ENCODE peak calls at places on chromosomes 7 and 10, in six cellular contexts. One of them, this sample, is unnamed.

GRCh38 chr7:151207796-151208195 is 2.5 kb downstream of the H2BK1 start:
- DNase-seq in H9: no peak
- DNase-seq in mesendoderm: no peak
- DNase-seq in neuronal stem cell: no peak
- DNase-seq in H1: no peak
- DNase-seq in IMR-90: no peak
- DNase-seq in this sample: no peak

GRCh38 chr7:23971031-23971430 is 261.0 kb downstream of the STK31 start:
- DNase-seq in IMR-90: no peak
- DNase-seq in H1: no peak
- DNase-seq in H9: no peak
- DNase-seq in mesendoderm: no peak
- DNase-seq in neuronal stem cell: no peak
- DNase-seq in this sample: no peak

GRCh38 chr7:38881015-38881414 is 28.0 kb downstream of the VPS41 start:
- DNase-seq in H1: no peak
- DNase-seq in IMR-90: no peak
- DNase-seq in H9: peak
- DNase-seq in mesendoderm: peak
- DNase-seq in neuronal stem cell: no peak
- DNase-seq in this sample: no peak

GRCh38 chr7:99596408-99596955 is 1.6 kb upstream of the TMEM225B start:
- DNase-seq in mesendoderm: no peak
- DNase-seq in IMR-90: no peak
- DNase-seq in H9: no peak
- DNase-seq in neuronal stem cell: no peak
- DNase-seq in H1: no peak
- DNase-seq in this sample: no peak

GRCh38 chr7:77893813-77894212 is 95.2 kb downstream of the PHTF2 start:
- DNase-seq in neuronal stem cell: no peak
- DNase-seq in IMR-90: no peak
- DNase-seq in mesendoderm: no peak
- DNase-seq in H1: no peak
- DNase-seq in H9: no peak
- DNase-seq in this sample: no peak

GRCh38 chr7:27151945-27152815 is at the start of gene HOXA3:
- DNase-seq in IMR-90: peak
- DNase-seq in H9: no peak
- DNase-seq in neuronal stem cell: no peak
- DNase-seq in H1: no peak
- DNase-seq in mesendoderm: no peak
- DNase-seq in this sample: peak

GRCh38 chr10:33612551-33612950 is 278.1 kb upstream of the NRP1 start:
- DNase-seq in IMR-90: peak
- DNase-seq in H1: no peak
- DNase-seq in H9: no peak
- DNase-seq in neuronal stem cell: no peak
- DNase-seq in mesendoderm: no peak
- DNase-seq in this sample: peak

GRCh38 chr7:157548691-157549265 is 212.0 kb downstream of the DNAJB6 start:
- DNase-seq in neuronal stem cell: no peak
- DNase-seq in mesendoderm: no peak
- DNase-seq in H9: no peak
- DNase-seq in IMR-90: no peak
- DNase-seq in H1: no peak
- DNase-seq in this sample: no peak

GRCh38 chr7:35255417-35255798 is 1.5 kb upstream of the TBX20 start:
- DNase-seq in H1: no peak
- DNase-seq in H9: peak
- DNase-seq in mesendoderm: peak
- DNase-seq in neuronal stem cell: no peak
- DNase-seq in IMR-90: no peak
- DNase-seq in this sample: no peak

GRCh38 chr7:127437772-127438330 is 45.3 kb upstream of the ZNF800 start:
- DNase-seq in IMR-90: peak
- DNase-seq in neuronal stem cell: no peak
- DNase-seq in mesendoderm: peak
- DNase-seq in H9: no peak
- DNase-seq in H1: no peak
- DNase-seq in this sample: peak

GRCh38 chr10:31186225-31187010 is 132.6 kb upstream of the ZEB1 start:
- DNase-seq in H1: no peak
- DNase-seq in IMR-90: no peak
- DNase-seq in H9: peak
- DNase-seq in neuronal stem cell: peak
- DNase-seq in mesendoderm: peak
- DNase-seq in this sample: no peak

GRCh38 chr10:69389827-69390490 is 26.8 kb downstream of the TACR2 start:
- DNase-seq in IMR-90: peak
- DNase-seq in neuronal stem cell: no peak
- DNase-seq in H1: no peak
- DNase-seq in H9: peak
- DNase-seq in mesendoderm: peak
- DNase-seq in this sample: no peak

GRCh38 chr7:117220836-117221235 is 102.0 kb downstream of the WNT2 start:
- DNase-seq in H1: no peak
- DNase-seq in IMR-90: no peak
- DNase-seq in neuronal stem cell: no peak
- DNase-seq in H9: peak
- DNase-seq in mesendoderm: peak
- DNase-seq in this sample: no peak

GRCh38 chr10:74681917-74682627 is 144.3 kb upstream of the KAT6B start:
- DNase-seq in H9: no peak
- DNase-seq in neuronal stem cell: no peak
- DNase-seq in mesendoderm: no peak
- DNase-seq in H1: no peak
- DNase-seq in IMR-90: peak
- DNase-seq in this sample: no peak

GRCh38 chr7:55504093-55504859 is 68.0 kb downstream of the VOPP1 start:
- DNase-seq in neuronal stem cell: no peak
- DNase-seq in H1: no peak
- DNase-seq in IMR-90: peak
- DNase-seq in mesendoderm: peak
- DNase-seq in H9: no peak
- DNase-seq in this sample: peak

GRCh38 chr7:83749495-83749894 is 100.6 kb upstream of the SEMA3E start:
- DNase-seq in IMR-90: no peak
- DNase-seq in H1: no peak
- DNase-seq in mesendoderm: no peak
- DNase-seq in neuronal stem cell: no peak
- DNase-seq in H9: no peak
- DNase-seq in this sample: no peak

GRCh38 chr10:133388265-133388972 is 5.5 kb upstream of the MTG1 start:
- DNase-seq in IMR-90: no peak
- DNase-seq in H1: no peak
- DNase-seq in mesendoderm: no peak
- DNase-seq in neuronal stem cell: no peak
- DNase-seq in H9: peak
- DNase-seq in this sample: no peak

DNA sequence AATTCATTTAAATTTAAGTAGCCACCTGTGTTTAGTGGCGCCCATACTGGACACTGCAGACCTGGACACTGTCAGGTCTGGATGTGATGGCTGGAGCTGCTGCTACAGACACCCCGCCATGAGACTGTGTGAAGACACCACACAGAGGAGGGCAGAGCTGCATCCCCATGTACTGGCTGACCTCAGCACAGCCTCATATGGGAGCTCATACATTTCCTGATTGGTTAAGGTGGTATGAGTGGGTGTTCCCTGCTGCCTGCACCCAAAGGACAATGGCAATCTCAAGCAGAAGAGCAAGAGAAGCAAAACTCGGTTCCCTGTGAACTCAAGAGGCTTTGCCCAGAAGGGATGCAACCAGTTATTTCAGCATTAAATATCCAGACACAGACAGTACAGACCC is 60.0 kb downstream of the DLG5 start:
- DNase-seq in neuronal stem cell: no peak
- DNase-seq in H1: no peak
- DNase-seq in mesendoderm: no peak
- DNase-seq in H9: no peak
- DNase-seq in IMR-90: no peak
- DNase-seq in this sample: no peak
- H2BK120ac ChIP-seq in neuronal stem cell: no peak
- H2BK120ac ChIP-seq in H1: no peak
- H2BK120ac ChIP-seq in mesendoderm: no peak
- H2BK120ac ChIP-seq in H9: no peak
- H2BK120ac ChIP-seq in IMR-90: no peak
- H2BK120ac ChIP-seq in this sample: no peak

DNA sequence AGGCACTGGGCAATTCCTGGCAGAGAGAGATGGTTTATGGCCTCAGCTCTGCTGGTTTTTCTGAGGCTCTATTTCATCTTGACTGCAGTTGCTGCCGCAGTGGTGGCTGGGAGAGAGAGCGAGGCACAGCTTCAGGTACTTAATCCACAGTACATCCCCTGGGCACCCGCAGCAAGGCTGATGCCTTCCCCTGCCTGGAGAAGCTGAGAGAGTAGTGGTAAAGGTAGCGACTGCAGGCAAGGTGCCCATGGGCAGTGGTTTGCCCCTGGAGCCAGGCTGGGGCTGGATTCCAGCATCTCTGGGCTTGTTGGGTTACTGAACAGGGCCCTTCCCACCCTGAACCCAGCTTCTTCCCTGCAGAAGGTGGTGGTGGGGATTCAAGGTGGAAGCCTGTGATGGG is 324.7 kb downstream of the RPS24 start:
- DNase-seq in IMR-90: no peak
- DNase-seq in H1: no peak
- DNase-seq in H9: no peak
- DNase-seq in neuronal stem cell: no peak
- DNase-seq in mesendoderm: no peak
- DNase-seq in this sample: no peak
- H4K8ac ChIP-seq in IMR-90: no peak
- H4K8ac ChIP-seq in H1: no peak
- H4K8ac ChIP-seq in H9: no peak
- H4K8ac ChIP-seq in neuronal stem cell: no peak
- H4K8ac ChIP-seq in mesendoderm: no peak
- H4K8ac ChIP-seq in this sample: no peak

GRCh38 chr10:59970396-59971368 is 64.3 kb upstream of the CCDC6 start:
- DNase-seq in H9: peak
- DNase-seq in mesendoderm: peak
- DNase-seq in H1: no peak
- DNase-seq in IMR-90: no peak
- DNase-seq in neuronal stem cell: no peak
- DNase-seq in this sample: no peak
- H2BK120ac ChIP-seq in H9: no peak
- H2BK120ac ChIP-seq in mesendoderm: no peak
- H2BK120ac ChIP-seq in H1: no peak
- H2BK120ac ChIP-seq in IMR-90: no peak
- H2BK120ac ChIP-seq in neuronal stem cell: no peak
- H2BK120ac ChIP-seq in this sample: no peak

DNA sequence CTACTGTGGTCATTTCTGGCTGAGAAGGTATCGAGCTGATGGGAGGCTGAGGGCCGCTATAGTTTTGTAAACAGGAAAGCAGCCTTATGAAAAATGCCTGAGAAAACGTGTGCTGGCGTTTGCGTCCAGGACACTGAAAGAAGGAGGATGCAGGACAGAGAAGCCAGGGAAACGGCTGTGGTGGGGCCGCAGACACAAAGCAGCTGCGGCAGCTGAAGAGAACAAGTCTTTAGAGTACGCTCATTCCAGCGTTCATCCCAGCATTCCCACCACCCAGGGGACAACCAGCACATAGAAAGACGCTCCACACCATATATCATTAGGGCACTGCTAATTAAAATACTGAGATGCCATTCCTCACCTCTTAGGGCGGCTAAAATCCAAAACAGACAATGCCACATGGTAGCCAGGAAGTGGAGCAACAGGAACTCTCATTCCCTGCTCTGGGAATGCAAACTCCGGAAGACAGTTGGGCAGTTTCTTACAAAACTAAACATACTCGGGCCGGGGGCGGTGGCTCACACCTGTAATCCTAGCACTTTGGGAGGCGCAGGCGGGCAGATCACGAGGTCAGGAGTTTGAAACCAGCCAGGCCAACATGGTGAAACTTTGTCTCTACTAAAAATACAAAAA is 18.4 kb downstream of the GNA12 start:
- DNase-seq in H9: no peak
- DNase-seq in IMR-90: peak
- DNase-seq in neuronal stem cell: no peak
- DNase-seq in H1: no peak
- DNase-seq in mesendoderm: peak
- DNase-seq in this sample: peak
- H4K8ac ChIP-seq in H9: no peak
- H4K8ac ChIP-seq in IMR-90: peak
- H4K8ac ChIP-seq in neuronal stem cell: no peak
- H4K8ac ChIP-seq in H1: no peak
- H4K8ac ChIP-seq in mesendoderm: no peak
- H4K8ac ChIP-seq in this sample: no peak

GRCh38 chr10:28495084-28495483 is 37.8 kb upstream of the WAC start:
- DNase-seq in neuronal stem cell: no peak
- DNase-seq in IMR-90: no peak
- DNase-seq in mesendoderm: no peak
- DNase-seq in H9: no peak
- DNase-seq in H1: no peak
- DNase-seq in this sample: no peak
- H2BK120ac ChIP-seq in neuronal stem cell: no peak
- H2BK120ac ChIP-seq in IMR-90: no peak
- H2BK120ac ChIP-seq in mesendoderm: no peak
- H2BK120ac ChIP-seq in H9: no peak
- H2BK120ac ChIP-seq in H1: no peak
- H2BK120ac ChIP-seq in this sample: no peak

This sample was measured in mesenchymal stem cell.